ENCODE peak calls at places on chromosomes 6 and 20, in eight cellular contexts. E, D, B, F, Z, J, K and U are unnamed samples.

GRCh38 chr6:2608508-2608907 is 142.2 kb downstream of the MYLK4 start:
- DNase-seq in E (no peak), Z (no peak), K (no peak), B (no peak), D (no peak), F (no peak), J (no peak), U (no peak)

GRCh38 chr6:40146902-40147301 is 212.6 kb upstream of the MOCS1 start:
- DNase-seq in F (no peak), E (no peak), J (no peak), K (no peak), B (no peak), D (no peak), Z (no peak), U (no peak)

GRCh38 chr6:113672691-113673149 is 184.4 kb upstream of the MARCKS start:
- DNase-seq in Z (peak), F (no peak), J (peak), E (peak), B (no peak), K (peak), D (peak), U (peak)

GRCh38 chr6:69918766-69919165 is 52.4 kb downstream of the COL19A1 start:
- DNase-seq in J (no peak), K (no peak), E (no peak), F (no peak), B (no peak), Z (no peak), D (no peak), U (no peak)

GRCh38 chr20:49631074-49631716 is 63.3 kb upstream of the PTGIS start:
- DNase-seq in E (no peak), K (peak), D (peak), Z (peak), F (no peak), B (no peak), J (no peak), U (no peak)

GRCh38 chr20:57656821-57657536 is 36.8 kb upstream of the ZBP1 start:
- DNase-seq in D (peak), J (no peak), K (no peak), Z (no peak), B (no peak), E (no peak), F (no peak), U (no peak)

GRCh38 chr6:167653561-167653960 is 173.2 kb upstream of the AFDN start:
- DNase-seq in J (no peak), E (no peak), D (no peak), K (no peak), Z (no peak), B (no peak), F (no peak), U (no peak)

GRCh38 chr6:15089569-15090144 is 156.2 kb upstream of the JARID2 start:
- DNase-seq in K (no peak), B (no peak), Z (no peak), F (no peak), J (no peak), E (no peak), D (peak), U (peak)

GRCh38 chr6:104959453-104959858 is 2.5 kb downstream of the LIN28B start:
- DNase-seq in Z (no peak), J (no peak), D (no peak), F (no peak), B (no peak), E (no peak), K (no peak), U (no peak)

GRCh38 chr6:164695896-164696295 is 613.5 kb downstream of the C6orf118 start:
- DNase-seq in K (peak), J (no peak), Z (no peak), F (no peak), B (no peak), D (no peak), E (peak), U (no peak)

GRCh38 chr6:53651764-53652401 is 13.7 kb downstream of the KLHL31 start:
- DNase-seq in F (peak), E (peak), J (no peak), K (peak), D (peak), Z (peak), B (peak), U (peak)

GRCh38 chr6:90719321-90720195 is 132.7 kb upstream of the MAP3K7 start:
- DNase-seq in B (no peak), E (no peak), J (no peak), K (no peak), Z (no peak), F (no peak), D (no peak), U (no peak)

GRCh38 chr20:61739086-61739831 is 326.4 kb downstream of the TAF4 start:
- DNase-seq in K (no peak), B (no peak), E (no peak), F (no peak), D (no peak), Z (no peak), J (no peak), U (no peak)

GRCh38 chr6:142378138-142378875 is 76.5 kb downstream of the ADGRG6 start:
- DNase-seq in K (peak), B (peak), F (no peak), D (peak), J (peak), Z (peak), E (peak), U (no peak)

GRCh38 chr20:5078399-5078958 is 41.3 kb downstream of the PCNA start:
- DNase-seq in D (peak), Z (peak), E (peak), K (peak), J (no peak), B (peak), F (no peak), U (peak)

GRCh38 chr6:158061709-158062461 is 80.2 kb downstream of the SYNJ2 start:
- DNase-seq in B (peak), J (no peak), Z (no peak), D (no peak), K (peak), E (peak), F (no peak), U (no peak)

GRCh38 chr20:35476288-35476687 is 20.9 kb downstream of the CEP250 start:
- DNase-seq in B (no peak), J (no peak), K (no peak), E (no peak), F (no peak), Z (no peak), D (no peak), U (no peak)

GRCh38 chr20:25199473-25200265 is 4.2 kb downstream of the ENTPD6 start:
- DNase-seq in J (no peak), F (no peak), Z (no peak), E (no peak), D (no peak), B (no peak), K (no peak), U (no peak)

GRCh38 chr20:18256440-18257090 is 31.8 kb upstream of the ZNF133 start:
- DNase-seq in B (no peak), K (no peak), J (no peak), Z (no peak), D (no peak), F (no peak), E (no peak), U (no peak)

GRCh38 chr6:53437557-53438202 is 88.9 kb upstream of the ELOVL5 start:
- DNase-seq in Z (peak), J (peak), K (peak), B (peak), E (peak), F (peak), D (no peak), U (no peak)

GRCh38 chr20:33559994-33560393 is 70.1 kb downstream of the CBFA2T2 start:
- DNase-seq in E (no peak), Z (no peak), F (no peak), K (no peak), D (no peak), J (no peak), B (no peak), U (no peak)

GRCh38 chr6:28105286-28105685 is 19.1 kb upstream of the ZSCAN16 start:
- DNase-seq in F (no peak), B (no peak), K (peak), D (no peak), J (no peak), E (peak), Z (peak), U (no peak)

GRCh38 chr6:136967874-136968752 is 46.0 kb downstream of the SLC35D3 start:
- DNase-seq in K (peak), E (peak), F (peak), J (peak), D (peak), B (peak), Z (peak), U (peak)

GRCh38 chr6:96522469-96523009 is 933 bp downstream of the UFL1 start:
- DNase-seq in D (no peak), K (peak), J (peak), F (no peak), Z (peak), E (peak), B (peak), U (no peak)

GRCh38 chr6:152118224-152118623 is 310.7 kb downstream of the ESR1 start:
- DNase-seq in F (no peak), B (no peak), E (no peak), Z (no peak), K (no peak), J (no peak), D (no peak), U (no peak)

GRCh38 chr6:152121910-152122309 is 314.4 kb downstream of the ESR1 start:
- DNase-seq in E (no peak), J (no peak), D (peak), K (no peak), F (no peak), B (no peak), Z (peak), U (no peak)

GRCh38 chr6:152117156-152118129 is 310.0 kb downstream of the ESR1 start:
- DNase-seq in J (no peak), K (peak), D (peak), E (no peak), F (no peak), Z (no peak), B (no peak), U (no peak)

GRCh38 chr6:152122434-152122833 is 315.0 kb downstream of the ESR1 start:
- DNase-seq in F (no peak), D (no peak), K (no peak), B (no peak), E (no peak), J (no peak), Z (no peak), U (no peak)

DNA sequence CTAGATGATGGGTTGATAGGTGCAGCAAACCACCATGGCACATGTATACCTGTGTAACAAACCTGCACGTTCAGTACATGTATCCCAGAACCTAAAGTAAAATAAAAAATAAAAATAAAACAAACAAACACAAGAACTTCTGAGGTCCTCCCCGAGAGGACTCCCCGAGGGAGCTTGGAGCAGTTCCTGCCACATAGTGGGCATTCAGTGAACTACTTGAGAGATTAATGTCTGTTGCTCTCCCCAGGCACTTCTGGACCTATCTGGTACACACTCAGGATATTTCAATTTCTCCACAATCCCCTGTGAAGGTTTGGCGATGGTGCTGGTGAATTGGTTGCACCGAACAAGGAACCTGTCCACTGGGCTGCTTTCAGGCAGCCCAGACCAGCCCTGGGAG is 311.2 kb downstream of the ESR1 start:
- DNase-seq in K (no peak), B (no peak), Z (no peak), D (no peak), E (no peak), J (no peak), F (no peak), U (no peak)
- TF ChIP-seq CTCF in K (peak), B (peak), Z (no peak), D (no peak), E (no peak), J (peak), F (no peak), U (no peak)

DNA sequence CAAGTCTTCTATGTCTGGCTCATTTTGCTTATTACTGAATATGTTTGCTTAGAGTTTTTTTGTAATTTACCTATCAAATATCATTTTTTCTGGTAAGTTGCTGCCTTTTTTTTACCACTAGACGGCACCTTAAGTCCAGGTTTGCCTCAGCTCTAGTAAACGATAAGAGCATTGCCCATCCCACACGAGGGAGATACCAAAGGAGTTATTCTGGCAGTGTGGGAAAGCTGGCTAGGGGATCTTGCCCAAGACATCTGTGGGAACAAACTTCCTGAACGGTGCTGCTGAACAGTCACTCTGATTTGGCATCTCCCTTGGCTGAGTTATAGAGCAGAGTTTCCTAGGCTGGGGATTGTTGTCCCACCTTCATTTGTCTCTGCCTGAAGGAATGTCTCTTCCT is 306.4 kb downstream of the COL12A1 start:
- DNase-seq in B (peak), E (peak), K (peak), D (no peak), Z (peak), F (no peak), J (peak), U (no peak)
- TF ChIP-seq CTCF in B (peak), E (peak), K (peak), D (no peak), Z (no peak), F (no peak), J (peak), U (no peak)

GRCh38 chr6:43608310-43608763 is 20.7 kb downstream of the GTPBP2 start:
- DNase-seq in K (peak), B (peak), J (peak), F (peak), D (peak), E (peak), Z (peak), U (peak)
- TF ChIP-seq CTCF in K (peak), B (peak), J (peak), F (peak), D (peak), E (peak), Z (peak), U (peak)

GRCh38 chr20:46139908-46140482 is 21.9 kb downstream of the CD40 start:
- DNase-seq in K (no peak), E (no peak), F (no peak), B (no peak), Z (no peak), J (no peak), D (no peak), U (no peak)
- TF ChIP-seq CTCF in K (no peak), E (no peak), F (no peak), B (no peak), Z (no peak), J (no peak), D (no peak), U (no peak)

DNA sequence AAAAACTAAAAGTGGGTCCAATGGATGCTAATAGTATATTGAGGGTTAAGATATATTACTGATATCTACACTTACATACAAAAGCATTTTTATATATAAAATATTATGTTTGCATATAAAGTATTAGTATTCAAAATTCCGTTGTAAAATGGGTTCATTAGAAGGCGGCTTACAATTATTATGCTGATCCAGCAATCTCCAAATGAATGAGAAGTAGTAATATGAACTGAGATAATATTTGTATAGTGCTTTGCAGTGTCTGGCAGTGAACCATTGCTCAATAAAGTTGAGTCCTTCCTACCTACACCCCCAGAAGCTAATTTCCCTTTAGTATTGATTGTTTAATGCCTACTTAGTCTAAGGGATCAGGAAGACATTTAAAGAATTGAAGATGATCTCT is 146.2 kb downstream of the UST start:
- DNase-seq in E (no peak), Z (no peak), B (no peak), D (no peak), F (no peak), J (no peak), K (no peak), U (no peak)
- TF ChIP-seq CTCF in E (no peak), Z (no peak), B (no peak), D (no peak), F (no peak), J (no peak), K (no peak), U (no peak)

GRCh38 chr20:63955846-63956663 is at the start of gene UCKL1:
- DNase-seq in E (peak), K (peak), B (peak), Z (peak), J (peak), F (no peak), D (peak), U (peak)

GRCh38 chr20:63958471-63958870 is 2.3 kb upstream of the UCKL1 start:
- DNase-seq in Z (no peak), F (no peak), K (no peak), D (no peak), E (no peak), B (no peak), J (no peak), U (no peak)

GRCh38 chr20:63957690-63958441 is 1.6 kb upstream of the UCKL1 start:
- DNase-seq in F (no peak), B (no peak), K (peak), Z (no peak), J (no peak), D (no peak), E (peak), U (peak)

GRCh38 chr20:63956664-63957003 is 418 bp upstream of the UCKL1 start:
- DNase-seq in Z (no peak), E (no peak), B (no peak), D (no peak), F (no peak), J (no peak), K (no peak), U (no peak)

DNA sequence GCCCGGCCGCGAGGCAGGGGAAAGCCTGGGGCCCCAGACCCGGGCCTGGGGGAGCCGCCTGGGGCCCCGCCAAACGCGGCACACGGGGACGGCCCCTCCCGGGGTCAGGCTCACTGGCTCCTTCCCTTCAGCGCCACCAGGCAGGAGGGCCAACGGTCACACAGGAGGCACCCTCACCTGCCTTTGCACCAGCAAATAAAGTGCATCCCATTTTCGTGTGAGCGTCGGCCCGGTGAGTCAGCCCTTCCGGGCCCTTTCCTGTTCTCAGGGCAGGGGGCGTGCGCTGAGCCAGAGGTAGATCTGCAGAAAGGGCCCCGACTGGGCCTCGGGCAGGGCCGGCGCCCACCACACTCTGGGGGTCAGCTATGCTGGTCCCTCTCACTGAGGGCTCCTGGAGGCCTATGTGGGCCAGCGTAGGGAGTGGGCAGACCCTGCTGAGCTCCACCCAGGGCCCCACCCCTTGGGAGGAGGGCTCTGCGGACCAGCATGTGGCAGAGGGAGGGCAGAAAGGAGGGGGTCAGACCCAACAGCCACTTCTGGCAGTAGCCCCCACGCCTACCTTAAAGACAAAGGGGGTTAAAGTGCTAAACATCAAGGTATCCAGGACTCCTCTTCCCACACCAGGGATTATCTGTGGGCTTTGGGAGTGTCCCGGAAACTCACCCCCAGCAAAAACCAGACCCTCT is 931 bp upstream of the UCKL1 start:
- DNase-seq in B (no peak), D (peak), F (no peak), Z (peak), J (peak), K (peak), E (peak), U (peak)
- TF ChIP-seq CTCF in B (peak), D (peak), F (no peak), Z (peak), J (peak), K (no peak), E (peak), U (no peak)

GRCh38 chr20:46689082-46689753 is at the start of gene TP53RK:
- DNase-seq in F (peak), J (peak), E (peak), B (peak), K (peak), D (peak), Z (peak), U (peak)
- TF ChIP-seq CTCF in F (no peak), J (peak), E (no peak), B (peak), K (no peak), D (peak), Z (no peak), U (no peak)

GRCh38 chr6:131597448-131597847 is 24.4 kb downstream of the ARG1 start:
- DNase-seq in D (no peak), B (no peak), Z (peak), E (peak), F (no peak), J (no peak), K (peak), U (no peak)
- TF ChIP-seq CTCF in D (peak), B (peak), Z (no peak), E (peak), F (peak), J (peak), K (peak), U (peak)